ENCODE peak calls at places on chromosomes 3 and 15, in six cellular contexts. One of them, this sample, is unnamed.
A peak's percentile ranks its signal among the peaks of the same experiment; 100 is the strongest.

GRCh38 chr3:59573911-59574310 is 524.1 kb upstream of the CFAP20DC start:
- DNase-seq in right cardiac atrium: peak; percentile 22
- DNase-seq in lower leg skin: peak; percentile 70
- DNase-seq in CD8-positive, alpha-beta memory T cell: no peak
- DNase-seq in pancreas: no peak
- DNase-seq in psoas muscle: peak; percentile 24
- DNase-seq in this sample: peak; percentile 48

GRCh38 chr3:53846134-53846850 is at the start of the genes CHDH and IL17RB:
- DNase-seq in right cardiac atrium: peak; percentile 60
- DNase-seq in lower leg skin: no peak
- DNase-seq in CD8-positive, alpha-beta memory T cell: peak; percentile 7
- DNase-seq in pancreas: peak; percentile 90
- DNase-seq in psoas muscle: peak; percentile 62
- DNase-seq in this sample: no peak

GRCh38 chr3:69543080-69543429 is 157.2 kb upstream of the FRMD4B start:
- DNase-seq in right cardiac atrium: no peak
- DNase-seq in lower leg skin: no peak
- DNase-seq in CD8-positive, alpha-beta memory T cell: no peak
- DNase-seq in pancreas: no peak
- DNase-seq in psoas muscle: no peak
- DNase-seq in this sample: no peak

GRCh38 chr3:13746385-13746784 is 133.5 kb downstream of the WNT7A start:
- DNase-seq in right cardiac atrium: no peak
- DNase-seq in lower leg skin: no peak
- DNase-seq in CD8-positive, alpha-beta memory T cell: no peak
- DNase-seq in pancreas: no peak
- DNase-seq in psoas muscle: no peak
- DNase-seq in this sample: no peak

GRCh38 chr3:164377466-164377865 is 700.8 kb downstream of the SI start:
- DNase-seq in right cardiac atrium: no peak
- DNase-seq in lower leg skin: no peak
- DNase-seq in CD8-positive, alpha-beta memory T cell: no peak
- DNase-seq in pancreas: no peak
- DNase-seq in psoas muscle: no peak
- DNase-seq in this sample: no peak

GRCh38 chr3:112786881-112787625 is 59.6 kb downstream of the CD200R1L start:
- DNase-seq in right cardiac atrium: no peak
- DNase-seq in lower leg skin: no peak
- DNase-seq in CD8-positive, alpha-beta memory T cell: no peak
- DNase-seq in pancreas: no peak
- DNase-seq in psoas muscle: no peak
- DNase-seq in this sample: no peak

GRCh38 chr15:31440754-31441298 is 114.2 kb downstream of the KLF13 start:
- DNase-seq in right cardiac atrium: peak; percentile 57
- DNase-seq in lower leg skin: no peak
- DNase-seq in CD8-positive, alpha-beta memory T cell: peak; percentile 33
- DNase-seq in pancreas: peak; percentile 60
- DNase-seq in psoas muscle: peak; percentile 38
- DNase-seq in this sample: peak; percentile 46

GRCh38 chr15:39391230-39391629 is 189.6 kb upstream of the THBS1 start:
- DNase-seq in right cardiac atrium: peak; percentile 28
- DNase-seq in lower leg skin: peak; percentile 72
- DNase-seq in CD8-positive, alpha-beta memory T cell: no peak
- DNase-seq in pancreas: no peak
- DNase-seq in psoas muscle: no peak
- DNase-seq in this sample: no peak

GRCh38 chr3:76367281-76367680 is 581.9 kb upstream of the ZNF717 start:
- DNase-seq in right cardiac atrium: no peak
- DNase-seq in lower leg skin: no peak
- DNase-seq in CD8-positive, alpha-beta memory T cell: no peak
- DNase-seq in pancreas: no peak
- DNase-seq in psoas muscle: no peak
- DNase-seq in this sample: no peak

GRCh38 chr3:10505050-10505790 is at the start of gene ATP2B2:
- DNase-seq in right cardiac atrium: no peak
- DNase-seq in lower leg skin: no peak
- DNase-seq in CD8-positive, alpha-beta memory T cell: no peak
- DNase-seq in pancreas: no peak
- DNase-seq in psoas muscle: no peak
- DNase-seq in this sample: no peak

GRCh38 chr3:53808496-53808895 is 37.7 kb downstream of the CHDH start:
- DNase-seq in right cardiac atrium: no peak
- DNase-seq in lower leg skin: no peak
- DNase-seq in CD8-positive, alpha-beta memory T cell: no peak
- DNase-seq in pancreas: no peak
- DNase-seq in psoas muscle: no peak
- DNase-seq in this sample: no peak

GRCh38 chr3:100164730-100165129 is 50.4 kb upstream of the FILIP1L start:
- DNase-seq in right cardiac atrium: no peak
- DNase-seq in lower leg skin: no peak
- DNase-seq in CD8-positive, alpha-beta memory T cell: no peak
- DNase-seq in pancreas: no peak
- DNase-seq in psoas muscle: no peak
- DNase-seq in this sample: no peak

GRCh38 chr3:110569073-110569472 is 502.5 kb upstream of the NECTIN3 start:
- DNase-seq in right cardiac atrium: no peak
- DNase-seq in lower leg skin: no peak
- DNase-seq in CD8-positive, alpha-beta memory T cell: no peak
- DNase-seq in pancreas: no peak
- DNase-seq in psoas muscle: no peak
- DNase-seq in this sample: no peak

GRCh38 chr15:42091753-42092665 is 2.4 kb downstream of the PLA2G4D start:
- DNase-seq in right cardiac atrium: no peak
- DNase-seq in lower leg skin: no peak
- DNase-seq in CD8-positive, alpha-beta memory T cell: no peak
- DNase-seq in pancreas: no peak
- DNase-seq in psoas muscle: no peak
- DNase-seq in this sample: no peak

GRCh38 chr15:42090781-42091180 is 3.6 kb downstream of the PLA2G4D start:
- DNase-seq in right cardiac atrium: no peak
- DNase-seq in lower leg skin: no peak
- DNase-seq in CD8-positive, alpha-beta memory T cell: no peak
- DNase-seq in pancreas: no peak
- DNase-seq in psoas muscle: no peak
- DNase-seq in this sample: no peak

GRCh38 chr15:42088801-42089640 is 5.3 kb downstream of the PLA2G4D start:
- DNase-seq in right cardiac atrium: no peak
- DNase-seq in lower leg skin: no peak
- DNase-seq in CD8-positive, alpha-beta memory T cell: no peak
- DNase-seq in pancreas: no peak
- DNase-seq in psoas muscle: no peak
- DNase-seq in this sample: no peak

GRCh38 chr15:42089942-42090341 is 4.4 kb downstream of the PLA2G4D start:
- DNase-seq in right cardiac atrium: no peak
- DNase-seq in lower leg skin: no peak
- DNase-seq in CD8-positive, alpha-beta memory T cell: no peak
- DNase-seq in pancreas: no peak
- DNase-seq in psoas muscle: no peak
- DNase-seq in this sample: no peak

DNA sequence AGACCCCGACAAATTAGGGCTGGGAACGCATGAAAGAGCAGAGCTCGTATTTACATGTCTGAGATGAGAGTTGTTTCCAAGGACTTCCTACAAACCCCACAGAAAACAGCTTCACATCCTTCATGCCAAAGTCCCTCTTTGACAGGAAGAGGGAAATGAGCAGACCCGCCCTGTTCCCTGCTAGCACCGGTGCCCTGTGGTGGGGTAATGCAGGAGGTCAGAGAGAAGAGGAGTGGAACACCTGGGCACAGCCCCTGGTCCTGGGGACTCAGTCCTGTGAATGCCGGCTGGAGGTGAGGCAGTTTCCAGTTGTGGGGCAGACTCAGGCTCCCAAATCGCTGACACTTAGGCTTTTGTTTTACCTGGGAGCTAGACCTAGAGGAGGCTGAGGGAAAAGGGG is 4.0 kb downstream of the PLA2G4D start:
- DNase-seq in right cardiac atrium: no peak
- DNase-seq in lower leg skin: peak; percentile 8
- DNase-seq in CD8-positive, alpha-beta memory T cell: no peak
- DNase-seq in pancreas: no peak
- DNase-seq in psoas muscle: no peak
- DNase-seq in this sample: no peak
- H3K4me3 ChIP-seq in right cardiac atrium: no peak overlapping the region
- H3K4me3 ChIP-seq in lower leg skin: no peak overlapping the region
- H3K4me3 ChIP-seq in CD8-positive, alpha-beta memory T cell: no peak overlapping the region
- H3K4me3 ChIP-seq in pancreas: no peak overlapping the region
- H3K4me3 ChIP-seq in psoas muscle: no peak overlapping the region
- H3K4me3 ChIP-seq in this sample: no peak overlapping the region

GRCh38 chr3:129017531-129017899 is 16.4 kb downstream of the EFCC1 start:
- DNase-seq in right cardiac atrium: no peak
- DNase-seq in lower leg skin: no peak
- DNase-seq in CD8-positive, alpha-beta memory T cell: no peak
- DNase-seq in pancreas: no peak
- DNase-seq in psoas muscle: no peak
- DNase-seq in this sample: no peak

GRCh38 chr3:129014793-129015345 is 13.8 kb downstream of the EFCC1 start:
- DNase-seq in right cardiac atrium: no peak
- DNase-seq in lower leg skin: no peak
- DNase-seq in CD8-positive, alpha-beta memory T cell: no peak
- DNase-seq in pancreas: no peak
- DNase-seq in psoas muscle: no peak
- DNase-seq in this sample: no peak

GRCh38 chr3:129015388-129016105 is 14.4 kb downstream of the EFCC1 start:
- DNase-seq in right cardiac atrium: peak; percentile 59
- DNase-seq in lower leg skin: no peak
- DNase-seq in CD8-positive, alpha-beta memory T cell: peak; percentile 23
- DNase-seq in pancreas: no peak
- DNase-seq in psoas muscle: peak; percentile 45
- DNase-seq in this sample: no peak

GRCh38 chr3:129016725-129017530 is 15.8 kb downstream of the EFCC1 start:
- DNase-seq in right cardiac atrium: peak; percentile 76
- DNase-seq in lower leg skin: no peak
- DNase-seq in CD8-positive, alpha-beta memory T cell: peak; percentile 29
- DNase-seq in pancreas: no peak
- DNase-seq in psoas muscle: peak; percentile 56
- DNase-seq in this sample: no peak

GRCh38 chr3:129016366-129016724 is 15.2 kb downstream of the EFCC1 start:
- DNase-seq in right cardiac atrium: no peak
- DNase-seq in lower leg skin: no peak
- DNase-seq in CD8-positive, alpha-beta memory T cell: peak; percentile 51
- DNase-seq in pancreas: no peak
- DNase-seq in psoas muscle: no peak
- DNase-seq in this sample: no peak
- H3K4me3 ChIP-seq in right cardiac atrium: no peak overlapping the region
- H3K4me3 ChIP-seq in lower leg skin: no peak overlapping the region
- H3K4me3 ChIP-seq in CD8-positive, alpha-beta memory T cell: peak overlapping the region; percentile 60
- H3K4me3 ChIP-seq in pancreas: no peak overlapping the region
- H3K4me3 ChIP-seq in psoas muscle: no peak overlapping the region
- H3K4me3 ChIP-seq in this sample: no peak overlapping the region

GRCh38 chr15:73972984-73973682 is 19.0 kb downstream of the STOML1 start:
- DNase-seq in right cardiac atrium: peak; percentile 86
- DNase-seq in lower leg skin: peak; percentile 83
- DNase-seq in CD8-positive, alpha-beta memory T cell: peak; percentile 63
- DNase-seq in pancreas: peak; percentile 77
- DNase-seq in psoas muscle: peak; percentile 86
- DNase-seq in this sample: peak; percentile 79
- H3K4me3 ChIP-seq in right cardiac atrium: no peak overlapping the region
- H3K4me3 ChIP-seq in lower leg skin: no peak overlapping the region
- H3K4me3 ChIP-seq in CD8-positive, alpha-beta memory T cell: no peak overlapping the region
- H3K4me3 ChIP-seq in pancreas: no peak overlapping the region
- H3K4me3 ChIP-seq in psoas muscle: peak overlapping the region; percentile 32
- H3K4me3 ChIP-seq in this sample: peak overlapping the region; percentile 9

GRCh38 chr15:89814112-89814742 is 425 bp downstream of the ANPEP start:
- DNase-seq in right cardiac atrium: peak; percentile 13
- DNase-seq in lower leg skin: no peak
- DNase-seq in CD8-positive, alpha-beta memory T cell: no peak
- DNase-seq in pancreas: no peak
- DNase-seq in psoas muscle: no peak
- DNase-seq in this sample: no peak

GRCh38 chr15:89818287-89818686 is 3.6 kb upstream of the ANPEP start:
- DNase-seq in right cardiac atrium: no peak
- DNase-seq in lower leg skin: no peak
- DNase-seq in CD8-positive, alpha-beta memory T cell: no peak
- DNase-seq in pancreas: no peak
- DNase-seq in psoas muscle: no peak
- DNase-seq in this sample: no peak

GRCh38 chr15:89820651-89821611 is 6.3 kb upstream of the ANPEP start:
- DNase-seq in right cardiac atrium: no peak
- DNase-seq in lower leg skin: no peak
- DNase-seq in CD8-positive, alpha-beta memory T cell: no peak
- DNase-seq in pancreas: no peak
- DNase-seq in psoas muscle: no peak
- DNase-seq in this sample: no peak

GRCh38 chr15:89815769-89816168 is 1.1 kb upstream of the ANPEP start:
- DNase-seq in right cardiac atrium: no peak
- DNase-seq in lower leg skin: no peak
- DNase-seq in CD8-positive, alpha-beta memory T cell: no peak
- DNase-seq in pancreas: no peak
- DNase-seq in psoas muscle: no peak
- DNase-seq in this sample: no peak

DNA sequence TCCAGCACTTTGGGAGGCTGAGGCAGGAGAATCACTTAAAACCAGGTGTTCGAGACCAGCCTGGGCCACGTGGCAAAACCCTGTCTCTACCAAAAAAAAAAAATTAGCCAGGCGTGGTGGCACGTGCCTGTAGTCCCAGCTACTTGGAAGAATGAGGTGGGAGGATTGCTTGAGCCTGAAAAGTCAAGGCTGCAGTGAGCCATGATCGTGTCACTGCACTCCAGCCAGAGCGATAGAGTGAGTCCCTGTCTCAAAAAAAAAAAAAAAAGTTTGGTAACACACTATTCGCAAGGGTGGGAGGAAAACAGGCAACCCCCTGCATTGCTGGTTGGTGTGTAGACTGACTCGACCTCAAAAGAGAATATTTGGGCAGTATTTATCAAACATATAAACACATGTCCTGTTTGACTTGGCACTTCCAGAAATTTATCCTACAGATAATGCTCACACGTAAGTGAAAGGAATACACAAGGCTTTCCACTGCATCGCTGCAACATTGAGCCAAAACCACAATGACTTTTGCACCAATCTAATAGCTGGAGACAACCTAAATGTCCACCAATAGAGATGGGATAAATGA is 3.1 kb upstream of the ANPEP start:
- DNase-seq in right cardiac atrium: no peak
- DNase-seq in lower leg skin: no peak
- DNase-seq in CD8-positive, alpha-beta memory T cell: no peak
- DNase-seq in pancreas: no peak
- DNase-seq in psoas muscle: no peak
- DNase-seq in this sample: no peak
- H3K4me3 ChIP-seq in right cardiac atrium: no peak overlapping the region
- H3K4me3 ChIP-seq in lower leg skin: no peak overlapping the region
- H3K4me3 ChIP-seq in CD8-positive, alpha-beta memory T cell: no peak overlapping the region
- H3K4me3 ChIP-seq in pancreas: no peak overlapping the region
- H3K4me3 ChIP-seq in psoas muscle: no peak overlapping the region
- H3K4me3 ChIP-seq in this sample: no peak overlapping the region

This sample was measured in tibial nerve.